ENCODE peak calls at places on chromosomes 5 and 9, in six cellular contexts. F, K, C, W, D and J are unnamed samples.

GRCh38 chr9:6566409-6567139 is 79.0 kb downstream of the GLDC start:
- DNase-seq in F (peak), K (peak), C (no peak), W (peak), D (peak), J (no peak)

GRCh38 chr9:70413427-70413797 is 1.0 kb downstream of the KLF9 start:
- DNase-seq in F (no peak), K (no peak), C (peak), W (no peak), D (no peak), J (peak)

GRCh38 chr5:109743770-109744212 is 54.1 kb downstream of the MAN2A1 start:
- DNase-seq in F (peak), K (peak), C (no peak), W (no peak), D (no peak), J (no peak)

GRCh38 chr9:16832101-16832500 is 38.4 kb downstream of the BNC2 start:
- DNase-seq in F (no peak), K (no peak), C (no peak), W (no peak), D (no peak), J (no peak)

GRCh38 chr5:173457482-173457881 is 129.3 kb upstream of the STC2 start:
- DNase-seq in F (peak), K (no peak), C (no peak), W (no peak), D (no peak), J (no peak)

GRCh38 chr5:93401844-93402243 is 179.2 kb downstream of the NR2F1-AS1 start:
- DNase-seq in F (no peak), K (no peak), C (no peak), W (no peak), D (no peak), J (no peak)

GRCh38 chr9:131810351-131811170 is 70.7 kb upstream of the RAPGEF1 start:
- DNase-seq in F (peak), K (no peak), C (no peak), W (no peak), D (no peak), J (no peak)

GRCh38 chr9:13963005-13963653 is 350.8 kb downstream of the NFIB start:
- DNase-seq in F (no peak), K (no peak), C (no peak), W (no peak), D (no peak), J (no peak)

GRCh38 chr5:180495292-180495691 is 1.1 kb downstream of the CNOT6 start:
- DNase-seq in F (no peak), K (no peak), C (no peak), W (no peak), D (no peak), J (no peak)

GRCh38 chr5:65840071-65840470 is 86.3 kb upstream of the ERBIN start:
- DNase-seq in F (peak), K (no peak), C (no peak), W (no peak), D (no peak), J (no peak)

GRCh38 chr5:124252094-124252750 is 494.2 kb downstream of the ZNF608 start:
- DNase-seq in F (no peak), K (no peak), C (no peak), W (no peak), D (no peak), J (no peak)

GRCh38 chr5:134845335-134845851 is 375 bp upstream of the C5orf24 start:
- DNase-seq in F (no peak), K (no peak), C (no peak), W (no peak), D (no peak), J (no peak)

GRCh38 chr5:3394046-3394597 is 201.5 kb upstream of the IRX1 start:
- DNase-seq in F (no peak), K (no peak), C (no peak), W (no peak), D (no peak), J (no peak)

GRCh38 chr9:18142964-18143363 is 331.0 kb upstream of the ADAMTSL1 start:
- DNase-seq in F (peak), K (no peak), C (no peak), W (no peak), D (peak), J (no peak)
- TF ChIP-seq CTCF in F (peak), K (peak), C (no peak), W (no peak), D (no peak), J (no peak)

DNA sequence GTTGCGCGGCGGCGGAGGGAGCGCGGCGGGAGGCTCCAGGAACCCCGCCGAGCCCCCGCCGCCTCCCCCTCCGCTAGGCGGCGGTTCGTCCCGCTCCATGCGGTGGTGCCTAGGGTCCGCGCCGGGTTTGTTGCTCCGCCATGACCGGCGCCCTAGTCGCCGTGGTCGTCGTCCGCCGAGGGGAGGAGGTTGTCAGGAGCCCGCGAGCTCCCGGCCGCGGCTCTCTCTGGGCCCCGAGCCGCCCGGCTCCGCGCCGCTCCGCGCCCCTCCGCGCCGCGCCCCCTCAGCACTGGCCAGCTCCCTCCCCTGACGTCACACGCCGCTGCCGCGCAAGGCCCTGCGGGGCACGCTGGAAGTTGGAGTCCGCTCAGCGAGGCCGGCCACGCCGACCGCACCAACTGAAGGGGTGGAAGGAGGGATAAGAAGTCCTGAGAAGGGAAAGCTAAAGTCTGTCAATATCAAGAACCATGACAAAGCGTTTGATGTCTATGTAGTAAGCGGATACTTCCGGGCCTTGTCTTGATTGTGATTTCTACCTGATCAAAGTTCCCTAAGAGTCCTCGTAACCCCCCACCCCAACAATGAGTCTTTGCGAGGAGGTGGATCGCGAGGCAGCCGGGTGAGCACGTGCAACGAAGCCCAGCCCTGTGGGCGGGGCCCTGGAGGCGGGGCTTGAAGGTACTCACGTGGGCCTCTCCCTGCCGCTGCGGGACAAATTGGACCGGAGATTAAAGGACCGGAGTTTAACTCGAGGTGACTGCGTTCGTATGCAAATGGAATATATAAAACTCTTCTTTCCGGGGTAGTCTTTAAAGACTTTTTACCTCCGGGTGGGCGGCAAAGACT is at the start of gene NR6A1:
- DNase-seq in F (peak), K (peak), C (peak), W (peak), D (peak), J (peak)
- TF ChIP-seq CTCF in F (peak), K (no peak), C (no peak), W (no peak), D (peak), J (peak)

GRCh38 chr5:69368458-69369368 is 607 bp downstream of the AK6 start:
- DNase-seq in F (peak), K (no peak), C (no peak), W (no peak), D (peak), J (no peak)

GRCh38 chr5:69367697-69368279 is 1.5 kb downstream of the AK6 start:
- DNase-seq in F (peak), K (no peak), C (no peak), W (no peak), D (no peak), J (no peak)

GRCh38 chr5:69360442-69360841 is 8.9 kb downstream of the AK6 start:
- DNase-seq in F (no peak), K (no peak), C (no peak), W (no peak), D (no peak), J (no peak)

GRCh38 chr5:69364414-69364813 is 4.9 kb downstream of the AK6 start:
- DNase-seq in F (peak), K (no peak), C (no peak), W (no peak), D (no peak), J (no peak)

DNA sequence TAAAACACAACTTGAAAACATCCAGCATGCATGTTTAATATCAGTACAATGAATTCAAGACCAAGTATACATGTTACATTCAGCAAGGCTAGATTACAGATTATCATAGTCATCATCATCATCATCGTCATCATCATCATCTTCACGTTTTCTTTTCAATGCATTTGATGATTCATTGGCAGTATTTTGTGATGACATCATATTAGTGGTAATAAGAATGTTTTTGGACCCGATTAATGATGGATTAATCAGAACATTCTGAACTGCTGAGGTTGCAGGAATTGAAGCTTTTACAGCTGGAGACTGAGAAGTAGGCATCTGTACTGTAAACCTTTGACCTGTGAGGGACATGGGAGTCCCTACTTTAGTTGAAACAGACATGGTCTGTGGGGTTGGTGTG is 4.5 kb downstream of the AK6 start:
- DNase-seq in F (no peak), K (no peak), C (no peak), W (no peak), D (no peak), J (no peak)
- TF ChIP-seq CTCF in F (no peak), K (no peak), C (no peak), W (no peak), D (no peak), J (no peak)

GRCh38 chr5:43044181-43044914 is 4.2 kb upstream of the ANXA2R start:
- DNase-seq in F (peak), K (no peak), C (peak), W (peak), D (peak), J (no peak)

GRCh38 chr5:43042176-43042625 is 2.1 kb upstream of the ANXA2R start:
- DNase-seq in F (peak), K (no peak), C (peak), W (peak), D (peak), J (peak)

GRCh38 chr5:43043400-43043756 is 3.3 kb upstream of the ANXA2R start:
- DNase-seq in F (no peak), K (no peak), C (no peak), W (no peak), D (no peak), J (no peak)

GRCh38 chr5:43041669-43042175 is 1.6 kb upstream of the ANXA2R start:
- DNase-seq in F (peak), K (no peak), C (no peak), W (peak), D (peak), J (no peak)

GRCh38 chr5:43042626-43043399 is 2.7 kb upstream of the ANXA2R start:
- DNase-seq in F (peak), K (no peak), C (peak), W (peak), D (peak), J (peak)
- TF ChIP-seq CTCF in F (peak), K (peak), C (no peak), W (no peak), D (no peak), J (peak)

GRCh38 chr9:114389612-114390368 is 2.0 kb upstream of the AKNA start:
- DNase-seq in F (no peak), K (no peak), C (no peak), W (no peak), D (no peak), J (no peak)
- TF ChIP-seq CTCF in F (no peak), K (peak), C (no peak), W (no peak), D (no peak), J (peak)

GRCh38 chr5:673837-674629 is 19.1 kb downstream of the TPPP start:
- DNase-seq in F (no peak), K (no peak), C (peak), W (no peak), D (no peak), J (no peak)

GRCh38 chr5:673140-673836 is 19.9 kb downstream of the TPPP start:
- DNase-seq in F (no peak), K (no peak), C (peak), W (no peak), D (no peak), J (no peak)

GRCh38 chr5:675111-675875 is 17.9 kb downstream of the TPPP start:
- DNase-seq in F (no peak), K (no peak), C (peak), W (no peak), D (no peak), J (no peak)

GRCh38 chr5:675876-676698 is 17.1 kb downstream of the TPPP start:
- DNase-seq in F (no peak), K (no peak), C (peak), W (peak), D (no peak), J (no peak)

DNA sequence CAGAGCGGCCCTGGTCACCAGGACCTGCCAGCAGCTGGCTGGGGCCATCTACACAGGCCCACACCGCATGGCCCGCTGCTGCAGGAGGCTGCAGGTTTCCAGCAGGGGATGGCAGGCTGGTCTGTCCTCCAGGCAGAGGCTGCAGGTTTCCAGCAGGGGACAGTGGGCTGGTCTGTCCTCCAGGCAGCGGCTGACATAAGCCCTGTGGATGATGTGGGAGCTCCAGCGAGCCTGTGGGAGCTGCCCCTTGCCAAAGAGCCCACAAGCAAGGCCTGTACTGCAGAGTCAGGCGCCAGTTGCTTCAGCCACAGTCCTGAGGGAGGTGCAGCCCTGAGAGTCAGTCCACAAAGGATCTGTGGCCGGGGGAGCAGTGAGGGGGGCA is 18.5 kb downstream of the TPPP start:
- DNase-seq in F (peak), K (no peak), C (peak), W (no peak), D (peak), J (no peak)
- TF ChIP-seq CTCF in F (no peak), K (no peak), C (no peak), W (no peak), D (no peak), J (no peak)

DNA sequence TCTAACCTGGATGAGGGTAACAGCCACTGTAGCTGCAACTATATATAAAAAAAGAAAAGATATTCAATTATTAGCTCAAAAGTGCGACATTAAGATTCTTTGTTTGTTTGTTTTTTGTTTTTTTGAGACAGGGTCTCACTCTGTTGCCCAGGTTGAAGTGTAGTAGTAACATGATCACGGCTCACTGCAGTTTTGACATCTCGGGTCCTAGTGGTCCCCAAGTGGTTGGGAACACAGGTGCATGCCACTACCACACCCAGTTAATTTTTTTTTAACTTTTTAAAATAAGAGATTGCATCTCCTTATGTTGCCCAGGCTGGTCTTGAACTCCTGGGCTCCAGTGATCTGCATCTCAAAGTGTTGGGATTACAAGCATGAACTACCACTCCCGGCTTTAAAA is 61.8 kb downstream of the MEF2C start:
- DNase-seq in F (no peak), K (no peak), C (no peak), W (no peak), D (no peak), J (no peak)
- TF ChIP-seq CTCF in F (no peak), K (no peak), C (no peak), W (no peak), D (no peak), J (no peak)